ENCODE peak calls at places on chromosome 18, in five cellular contexts. T is tibial artery, A is neural progenitor cell, G is iPS DF 6.9, M is thoracic aorta. W is an unnamed sample.

GRCh38 chr18:76721207-76721996 is 101.0 kb upstream of the ZNF236 start:
- DNase-seq in T (no peak), A (no peak), G (no peak), M (no peak), W (no peak)

GRCh38 chr18:27599202-27599829 is 414.2 kb upstream of the CHST9 start:
- DNase-seq in T (peak), A (peak), G (peak), M (no peak), W (no peak)

GRCh38 chr18:47627030-47627429 is 303.4 kb downstream of the SMAD2 start:
- DNase-seq in T (no peak), A (no peak), G (no peak), M (no peak), W (no peak)

GRCh38 chr18:13070460-13070859 is 79.3 kb downstream of the CEP192 start:
- DNase-seq in T (no peak), A (no peak), G (no peak), M (no peak), W (no peak)

GRCh38 chr18:61435064-61435652 is 101.9 kb downstream of the CDH20 start:
- DNase-seq in T (no peak), A (peak), G (peak), M (no peak), W (no peak)

GRCh38 chr18:63963610-63964256 is 6.1 kb upstream of the SERPINB8 start:
- DNase-seq in T (peak), A (peak), G (no peak), M (no peak), W (no peak)

GRCh38 chr18:72460210-72460680 is 83.9 kb downstream of the CBLN2 start:
- DNase-seq in T (no peak), A (no peak), G (no peak), M (no peak), W (no peak)

GRCh38 chr18:58578321-58578720 is 50.6 kb downstream of the ALPK2 start:
- DNase-seq in T (no peak), A (no peak), G (no peak), M (no peak), W (no peak)

GRCh38 chr18:50518787-50519520 is 40.9 kb upstream of the MAPK4 start:
- DNase-seq in T (no peak), A (no peak), G (no peak), M (no peak), W (no peak)

GRCh38 chr18:74950479-74950878 is 258.5 kb downstream of the PTGR3 start:
- DNase-seq in T (no peak), A (no peak), G (no peak), M (no peak), W (no peak)

GRCh38 chr18:74947417-74947816 is 261.5 kb downstream of the PTGR3 start:
- DNase-seq in T (no peak), A (peak), G (no peak), M (no peak), W (no peak)

GRCh38 chr18:74951165-74951760 is 257.7 kb downstream of the PTGR3 start:
- DNase-seq in T (peak), A (no peak), G (no peak), M (no peak), W (no peak)

GRCh38 chr18:74947875-74948274 is 261.1 kb downstream of the PTGR3 start:
- DNase-seq in T (no peak), A (peak), G (no peak), M (no peak), W (no peak)

DNA sequence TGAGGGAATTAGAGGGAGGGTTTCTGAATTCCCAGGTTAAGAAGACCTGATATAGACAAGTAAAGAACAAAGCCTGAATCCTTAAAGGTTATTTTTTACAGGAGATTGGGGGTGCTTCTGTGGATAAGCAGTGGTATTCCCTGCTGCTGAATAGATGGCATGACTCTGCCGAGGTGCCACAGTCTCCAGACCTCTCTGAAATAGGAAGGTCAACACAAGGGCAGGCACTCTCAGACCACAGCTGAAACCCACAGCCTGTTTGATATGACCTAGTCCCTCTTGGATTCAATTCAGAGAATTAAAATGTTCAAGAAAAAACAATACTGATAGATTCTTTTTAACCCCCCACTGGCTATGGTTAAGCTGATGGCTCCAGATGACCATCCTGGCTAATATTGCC is 259.3 kb downstream of the PTGR3 start:
- DNase-seq in T (no peak), A (no peak), G (no peak), M (no peak), W (no peak)
- H3K27ac ChIP-seq in T (no peak), A (no peak), G (no peak), M (no peak), W (no peak)

GRCh38 chr18:29156531-29156930 is 979.6 kb upstream of the CDH2 start:
- DNase-seq in T (no peak), A (no peak), G (no peak), M (no peak), W (no peak)
- H3K4me3 ChIP-seq in T (no peak), A (no peak), G (no peak), M (no peak), W (no peak)

GRCh38 chr18:35435420-35435819 is 58.3 kb upstream of the ZNF396 start:
- DNase-seq in T (no peak), A (no peak), G (no peak), M (no peak), W (no peak)
- H3K27ac ChIP-seq in T (no peak), A (no peak), G (no peak), M (peak), W (no peak)

DNA sequence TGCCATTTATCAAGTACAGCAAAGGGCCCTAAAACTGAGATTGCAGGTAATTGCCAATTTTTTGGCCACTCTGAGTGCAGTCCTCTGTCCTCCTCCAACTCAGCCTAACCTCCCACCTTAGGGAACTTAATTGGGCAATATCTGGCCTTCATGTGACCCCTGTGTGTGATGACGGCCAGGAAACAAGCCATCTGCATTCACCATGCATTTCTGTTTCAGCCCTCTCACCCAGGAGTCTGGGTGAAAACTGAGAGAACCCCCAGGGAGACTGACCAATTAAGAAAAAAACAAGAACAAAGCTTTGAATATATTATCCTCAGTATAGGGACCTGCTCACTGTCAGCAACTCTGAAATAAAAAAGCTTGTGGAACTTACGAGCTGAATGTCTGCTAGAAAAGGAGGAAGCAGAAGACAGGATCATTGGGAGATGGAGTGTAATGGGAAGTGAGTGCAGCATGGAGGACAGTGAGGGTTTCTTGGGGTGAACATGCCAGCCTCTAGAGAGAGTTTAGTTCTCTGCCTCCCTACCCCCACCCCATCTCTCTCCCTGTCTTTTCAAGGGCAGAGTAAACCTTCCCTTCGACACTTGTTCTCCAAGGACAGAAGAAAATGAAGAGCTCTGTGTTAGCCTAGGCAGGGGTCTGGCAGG is 9.6 kb downstream of the MAPRE2 start:
- DNase-seq in T (no peak), A (no peak), G (no peak), M (no peak), W (no peak)
- H3K4me3 ChIP-seq in T (no peak), A (no peak), G (no peak), M (peak), W (no peak)

GRCh38 chr18:3110034-3110752 is 97.2 kb upstream of the LPIN2 start:
- DNase-seq in T (no peak), A (no peak), G (no peak), M (no peak), W (no peak)
- H3K27ac ChIP-seq in T (no peak), A (no peak), G (no peak), M (no peak), W (no peak)

W was measured in dorsolateral prefrontal cortex.